ENCODE peak calls at places on chromosomes 6 and 20, in six cellular contexts. R is GM23338, G is endothelial cell, P is SK-N-SH, U is cardiac fibroblast, Q is astrocyte of the spinal cord. A is an unnamed sample.

GRCh38 chr6:146856296-146856695 is 257.5 kb downstream of the ADGB start:
- DNase-seq in Q (no peak), R (no peak), U (no peak), P (no peak), G (no peak), A (no peak)

GRCh38 chr6:61168878-61169277 is 1117.1 kb downstream of the KHDRBS2 start:
- DNase-seq in R (no peak), P (no peak), Q (no peak), G (no peak), U (no peak), A (no peak)

GRCh38 chr6:34346175-34347119 is 46.0 kb downstream of the NUDT3 start:
- DNase-seq in G (no peak), P (no peak), R (no peak), U (no peak), Q (no peak), A (no peak)

GRCh38 chr6:75930954-75931689 is 141.3 kb downstream of the IMPG1 start:
- DNase-seq in P (no peak), G (no peak), U (peak; percentile 5), R (no peak), Q (no peak), A (no peak)

GRCh38 chr20:19786311-19786710 is 28.3 kb downstream of the RIN2 start:
- DNase-seq in Q (peak; percentile 97), P (no peak), G (no peak), U (peak; percentile 96), R (peak; percentile 60), A (no peak)

GRCh38 chr6:163038317-163038716 is 310.5 kb downstream of the PACRG start:
- DNase-seq in U (no peak), G (no peak), P (no peak), Q (no peak), R (no peak), A (no peak)

GRCh38 chr6:89313006-89313405 is 2.1 kb downstream of the GABRR2 start:
- DNase-seq in G (no peak), R (peak; percentile 9), P (peak; percentile 47), U (peak; percentile 86), Q (peak; percentile 78), A (no peak)

GRCh38 chr6:96015321-96015790 is 418 bp upstream of the FUT9 start:
- DNase-seq in Q (peak; percentile 9), R (peak; percentile 83), G (peak; percentile 49), P (no peak), U (no peak), A (peak; percentile 53)

GRCh38 chr20:38337561-38338140 is 8.6 kb upstream of the LBP start:
- DNase-seq in U (peak; percentile 35), G (peak; percentile 67), R (peak; percentile 96), P (peak; percentile 30), Q (no peak), A (peak; percentile 64)

GRCh38 chr6:74657033-74657432 is 548.8 kb downstream of the COL12A1 start:
- DNase-seq in P (no peak), Q (peak; percentile 14), U (no peak), G (no peak), R (no peak), A (no peak)

GRCh38 chr6:39657355-39657754 is 67.9 kb downstream of the KIF6 start:
- DNase-seq in R (no peak), Q (no peak), U (no peak), G (no peak), P (no peak), A (no peak)

GRCh38 chr6:26251354-26252081 is 113.5 kb upstream of the BTN3A2 start:
- DNase-seq in Q (peak; percentile 96), U (peak; percentile 92), R (peak; percentile 91), G (peak; percentile 41), P (peak; percentile 69), A (peak; percentile 79)

GRCh38 chr20:56420028-56420427 is 8.0 kb downstream of the CASS4 start:
- DNase-seq in G (no peak), U (no peak), P (no peak), R (no peak), Q (no peak), A (no peak)

GRCh38 chr6:42904467-42904866 is 11.4 kb upstream of the PTCRA start:
- DNase-seq in R (no peak), U (no peak), P (no peak), G (no peak), Q (no peak), A (no peak)

GRCh38 chr6:52176550-52176949 is 9.6 kb upstream of the IL17A start:
- DNase-seq in R (no peak), P (no peak), U (no peak), G (no peak), Q (no peak), A (no peak)

GRCh38 chr20:6045566-6045965 is 8.3 kb downstream of the LRRN4 start:
- DNase-seq in G (no peak), U (peak; percentile 28), P (no peak), Q (peak; percentile 42), R (no peak), A (no peak)

GRCh38 chr20:5973172-5973571 is 22.7 kb downstream of the MCM8 start:
- DNase-seq in R (no peak), U (peak; percentile 89), G (no peak), P (no peak), Q (peak; percentile 38), A (no peak)

GRCh38 chr6:136123464-136123863 is 126.6 kb downstream of the MTFR2 start:
- DNase-seq in R (no peak), U (peak; percentile 62), P (no peak), Q (no peak), G (no peak), A (peak; percentile 7)

GRCh38 chr6:73585566-73586415 is 65.0 kb upstream of the EEF1A1 start:
- DNase-seq in P (no peak), R (peak; percentile 70), Q (peak; percentile 82), G (peak; percentile 15), U (peak; percentile 87), A (peak; percentile 55)

GRCh38 chr20:20501128-20501527 is 133.2 kb downstream of the INSM1 start:
- DNase-seq in U (no peak), Q (no peak), G (no peak), P (no peak), R (no peak), A (no peak)

GRCh38 chr20:3735768-3736167 is 3.3 kb downstream of the HSPA12B start:
- DNase-seq in Q (no peak), R (no peak), G (no peak), U (no peak), P (no peak), A (no peak)
- TF ChIP-seq CTCF in Q (no peak), R (no peak), G (no peak), U (no peak), P (no peak), A (no peak)

GRCh38 chr6:151327079-151327478 is 64.3 kb downstream of the ZBTB2 start:
- DNase-seq in U (no peak), R (no peak), Q (no peak), G (no peak), P (no peak), A (no peak)
- TF ChIP-seq CTCF in U (no peak), R (no peak), Q (no peak), G (no peak), P (no peak), A (no peak)

GRCh38 chr20:53691060-53691810 is 97.6 kb upstream of the ZNF217 start:
- DNase-seq in Q (peak; percentile 6), G (no peak), R (no peak), P (no peak), U (no peak), A (peak; percentile 46)
- TF ChIP-seq CTCF in Q (no peak), G (no peak), R (no peak), P (no peak), U (no peak), A (no peak)

DNA sequence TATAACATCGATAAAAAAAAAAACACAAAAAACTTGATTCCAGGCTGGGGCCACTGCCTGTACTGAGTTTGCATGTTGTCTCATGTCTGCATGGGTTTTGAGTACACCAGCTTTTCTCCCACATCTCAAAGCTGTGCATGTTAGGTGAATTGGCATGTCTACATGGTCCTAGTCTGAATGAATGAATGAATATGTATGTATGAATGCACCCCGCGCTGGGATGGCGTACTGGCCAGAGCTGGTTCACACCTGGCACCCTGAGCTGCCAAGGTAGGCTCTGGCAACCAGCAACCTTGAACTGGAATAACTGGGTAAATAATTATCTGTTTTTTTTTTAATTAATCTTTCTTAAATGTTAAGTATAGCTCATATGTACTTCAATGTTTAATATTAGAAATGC is 131.0 kb downstream of the MAN1A1 start:
- DNase-seq in R (no peak), P (no peak), Q (no peak), G (no peak), U (no peak), A (no peak)
- TF ChIP-seq CTCF in R (no peak), P (no peak), Q (no peak), G (no peak), U (no peak), A (no peak)

DNA sequence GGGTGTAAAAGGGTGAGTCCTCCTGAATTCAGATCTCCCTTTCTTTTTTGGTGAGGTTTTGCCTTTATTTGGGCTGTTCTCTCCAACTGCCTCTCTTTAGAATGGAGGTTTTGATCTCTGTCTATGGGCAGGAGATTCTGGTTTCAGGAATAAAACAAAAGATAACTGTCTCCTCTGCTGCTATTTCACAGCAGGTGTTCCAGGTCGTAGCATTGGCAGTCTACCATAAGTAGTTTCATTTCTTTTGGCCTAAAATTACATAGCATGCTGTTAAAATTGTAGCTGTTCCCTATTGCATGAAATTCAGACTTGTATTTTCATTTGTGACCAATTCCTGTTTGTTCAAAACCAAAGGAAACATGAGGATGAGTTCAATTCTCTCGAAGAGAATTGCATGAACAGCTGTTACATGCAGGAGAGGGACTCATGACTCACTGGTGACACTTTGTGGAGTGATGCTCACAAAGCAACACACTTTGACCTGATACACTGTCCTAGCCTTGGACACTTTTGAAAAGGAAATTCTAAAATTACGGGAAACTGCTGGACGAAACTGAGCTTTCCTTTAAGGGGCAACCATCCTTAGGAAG is 76.8 kb upstream of the SIRPG start:
- DNase-seq in G (no peak), Q (peak; percentile 7), P (no peak), U (peak; percentile 25), R (no peak), A (no peak)
- TF ChIP-seq CTCF in G (no peak), Q (no peak), P (peak; percentile 34), U (no peak), R (peak; percentile 30), A (no peak)

GRCh38 chr6:140671926-140672325 is 1297.5 kb upstream of the CITED2 start:
- DNase-seq in U (peak; percentile 56), G (no peak), P (no peak), R (peak; percentile 25), Q (no peak), A (no peak)
- TF ChIP-seq CTCF in U (peak; percentile 27), G (no peak), P (no peak), R (peak; percentile 58), Q (no peak), A (no peak)

GRCh38 chr6:126657556-126658129 is 317.7 kb downstream of the CENPW start:
- DNase-seq in R (peak; percentile 64), G (peak; percentile 18), P (peak; percentile 7), Q (peak; percentile 47), U (peak; percentile 71), A (peak; percentile 18)
- TF ChIP-seq CTCF in R (peak; percentile 81), G (peak; percentile 26), P (peak; percentile 48), Q (peak; percentile 69), U (peak; percentile 72), A (peak; percentile 30)

GRCh38 chr6:27809939-27810767 is 102.0 kb downstream of the OR2B2 start:
- DNase-seq in G (peak; percentile 56), U (peak; percentile 99), P (peak; percentile 74), Q (peak; percentile 98), R (peak; percentile 94), A (peak; percentile 87)
- TF ChIP-seq CTCF in G (no peak), U (no peak), P (peak; percentile 31), Q (peak; percentile 10), R (no peak), A (no peak)